ENCODE peak calls at places on chromosomes 1 and 21, in seven cellular contexts. K is cardiac fibroblast; Q is AG09319; F is activated T-helper 9 cell treated with anti-CD3 and anti-CD28 coated beads, Interleukin-2, amount 50 U/mL, for 16 hours; M is memory B cell; A is pancreas; H is T-helper 22 cell. P is an unnamed sample.

GRCh38 chr1:94746635-94747525 is 73.3 kb upstream of the SLC44A3 start:
- DNase-seq in K (peak; percentile 52), Q (no peak), F (no peak), M (no peak), A (no peak), H (no peak), P (no peak)

GRCh38 chr1:203703586-203703985 is 61.4 kb upstream of the LAX1 start:
- DNase-seq in K (no peak), Q (no peak), F (no peak), M (no peak), A (no peak), H (no peak), P (no peak)

GRCh38 chr21:45413922-45414321 is 9.0 kb downstream of the COL18A1 start:
- DNase-seq in K (no peak), Q (no peak), F (no peak), M (no peak), A (no peak), H (no peak), P (no peak)

GRCh38 chr1:72649974-72650373 is 367.6 kb upstream of the NEGR1 start:
- DNase-seq in K (no peak), Q (no peak), F (no peak), M (no peak), A (no peak), H (no peak), P (no peak)

GRCh38 chr21:42583992-42584641 is 69.3 kb upstream of the PDE9A start:
- DNase-seq in K (no peak), Q (no peak), F (no peak), M (no peak), A (peak; percentile 41), H (no peak), P (no peak)

GRCh38 chr1:64243757-64244080 is 40.3 kb downstream of the UBE2U start:
- DNase-seq in K (no peak), Q (no peak), F (no peak), M (no peak), A (no peak), H (no peak), P (no peak)

GRCh38 chr1:161084205-161084988 is 5.0 kb downstream of the NECTIN4 start:
- DNase-seq in K (peak; percentile 26), Q (no peak), F (no peak), M (no peak), A (no peak), H (no peak), P (no peak)

GRCh38 chr1:21123287-21123961 is 53.3 kb downstream of the EIF4G3 start:
- DNase-seq in K (peak; percentile 26), Q (no peak), F (no peak), M (no peak), A (no peak), H (no peak), P (no peak)

GRCh38 chr1:54381524-54381923 is 24.7 kb downstream of the SSBP3 start:
- DNase-seq in K (no peak), Q (no peak), F (no peak), M (no peak), A (no peak), H (no peak), P (no peak)

GRCh38 chr1:215082532-215083407 is at the start of gene KCNK2:
- DNase-seq in K (peak; percentile 14), Q (no peak), F (no peak), M (no peak), A (peak; percentile 69), H (no peak), P (no peak)

GRCh38 chr1:55813619-55814018 is 598.5 kb upstream of the USP24 start:
- DNase-seq in K (peak; percentile 95), Q (peak; percentile 82), F (no peak), M (no peak), A (no peak), H (no peak), P (no peak)

GRCh38 chr1:204359474-204360255 is at the start of gene PLEKHA6:
- DNase-seq in K (peak; percentile 65), Q (peak; percentile 10), F (no peak), M (no peak), A (peak; percentile 63), H (no peak), P (no peak)

GRCh38 chr1:227788279-227789041 is 27.0 kb upstream of the PRSS38 start:
- DNase-seq in K (no peak), Q (no peak), F (no peak), M (peak; percentile 74), A (peak; percentile 91), H (no peak), P (no peak)

GRCh38 chr1:116738673-116739370 is 15.4 kb upstream of the CD2 start:
- DNase-seq in K (no peak), Q (no peak), F (peak; percentile 62), M (peak; percentile 30), A (no peak), H (peak; percentile 70), P (peak; percentile 70)

GRCh38 chr1:112319371-112320034 is 76.5 kb upstream of the CTTNBP2NL start:
- DNase-seq in K (no peak), Q (no peak), F (no peak), M (no peak), A (no peak), H (no peak), P (no peak)

GRCh38 chr1:8424539-8425116 is 106.7 kb downstream of the SLC45A1 start:
- DNase-seq in K (peak; percentile 57), Q (no peak), F (no peak), M (peak; percentile 34), A (no peak), H (peak; percentile 38), P (peak; percentile 27)

GRCh38 chr1:202589190-202589680 is 121.0 kb downstream of the SYT2 start:
- DNase-seq in K (peak; percentile 99), Q (peak; percentile 91), F (no peak), M (no peak), A (no peak), H (no peak), P (no peak)

GRCh38 chr1:166975361-166976129 is at the start of gene ILDR2:
- DNase-seq in K (peak; percentile 40), Q (no peak), F (peak; percentile 39), M (peak; percentile 32), A (peak; percentile 83), H (peak; percentile 11), P (peak; percentile 8)

GRCh38 chr1:27959792-27960603 is at the start of gene XKR8:
- DNase-seq in K (peak; percentile 82), Q (no peak), F (peak; percentile 76), M (peak; percentile 80), A (peak; percentile 94), H (peak; percentile 76), P (peak; percentile 76)

GRCh38 chr1:195047778-195048177 is 1560.5 kb downstream of the KCNT2 start:
- DNase-seq in K (no peak), Q (no peak), F (no peak), M (no peak), A (no peak), H (no peak), P (no peak)

GRCh38 chr1:6014130-6014999 is 22.1 kb upstream of the NPHP4 start:
- DNase-seq in K (no peak), Q (no peak), F (no peak), M (no peak), A (peak; percentile 26), H (no peak), P (no peak)

GRCh38 chr1:237814319-237814924 is 76.3 kb downstream of the ZP4 start:
- DNase-seq in K (peak; percentile 20), Q (no peak), F (no peak), M (no peak), A (no peak), H (no peak), P (no peak)

GRCh38 chr1:22529901-22530621 is 33.2 kb upstream of the EPHA8 start:
- DNase-seq in K (peak; percentile 80), Q (peak; percentile 10), F (no peak), M (no peak), A (no peak), H (no peak), P (no peak)

GRCh38 chr1:165824269-165824643 is 3.2 kb upstream of the UCK2 start:
- DNase-seq in K (no peak), Q (no peak), F (no peak), M (no peak), A (no peak), H (no peak), P (no peak)

GRCh38 chr1:6460349-6461236 is 5.4 kb downstream of the TNFRSF25 start:
- DNase-seq in K (no peak), Q (no peak), F (peak; percentile 91), M (peak; percentile 37), A (no peak), H (peak; percentile 97), P (peak; percentile 94)

GRCh38 chr1:170164103-170164763 is 18.5 kb downstream of the NTMT2 start:
- DNase-seq in K (no peak), Q (no peak), F (no peak), M (no peak), A (no peak), H (no peak), P (no peak)

GRCh38 chr1:64598100-64598571 is 128.2 kb downstream of the CACHD1 start:
- DNase-seq in K (peak; percentile 27), Q (peak; percentile 5), F (no peak), M (no peak), A (no peak), H (no peak), P (no peak)

GRCh38 chr1:200588698-200589097 is 31.9 kb downstream of the KIF14 start:
- DNase-seq in K (no peak), Q (no peak), F (no peak), M (no peak), A (no peak), H (no peak), P (no peak)

GRCh38 chr1:154433161-154433681 is 28.1 kb downstream of the IL6R start:
- DNase-seq in K (no peak), Q (no peak), F (peak; percentile 27), M (no peak), A (no peak), H (no peak), P (no peak)

GRCh38 chr1:220991959-220992704 is 112.9 kb downstream of the HLX start:
- DNase-seq in K (peak; percentile 47), Q (no peak), F (no peak), M (no peak), A (no peak), H (no peak), P (no peak)

GRCh38 chr1:50976111-50976889 is 6.3 kb downstream of the CDKN2C start:
- DNase-seq in K (no peak), Q (no peak), F (no peak), M (no peak), A (no peak), H (no peak), P (no peak)

GRCh38 chr21:41631564-41632461 is 123.9 kb upstream of the TMPRSS2 start:
- DNase-seq in K (peak; percentile 48), Q (no peak), F (no peak), M (no peak), A (no peak), H (no peak), P (no peak)

GRCh38 chr1:93716974-93717373 is 35.3 kb upstream of the BCAR3 start:
- DNase-seq in K (peak; percentile 17), Q (no peak), F (no peak), M (no peak), A (no peak), H (no peak), P (no peak)

GRCh38 chr1:235500971-235501540 is 3.2 kb downstream of the B3GALNT2 start:
- DNase-seq in K (no peak), Q (no peak), F (no peak), M (no peak), A (no peak), H (no peak), P (no peak)

GRCh38 chr1:68330391-68330790 is 98.1 kb upstream of the WLS start:
- DNase-seq in K (no peak), Q (no peak), F (no peak), M (no peak), A (no peak), H (no peak), P (no peak)

GRCh38 chr1:203512830-203513578 is 19.1 kb downstream of the OPTC start:
- DNase-seq in K (peak; percentile 90), Q (peak; percentile 73), F (no peak), M (no peak), A (no peak), H (no peak), P (no peak)

GRCh38 chr1:3676581-3677410 is 24.5 kb downstream of the TP73 start:
- DNase-seq in K (no peak), Q (no peak), F (no peak), M (no peak), A (peak; percentile 67), H (no peak), P (no peak)

GRCh38 chr21:28193189-28193588 is 799.5 kb downstream of the LTN1 start:
- DNase-seq in K (no peak), Q (no peak), F (no peak), M (no peak), A (no peak), H (no peak), P (no peak)